ENCODE peak calls at places on chromosomes 5 and 9, in eight cellular contexts. D is AG10803; U is activated CD4-positive, alpha-beta T cell treated with anti-CD3 and anti-CD28 coated beads, Interleukin-2, amount 50 U/mL, for 24 hours; X is hepatic stellate cell; A is NCI-H460; I is D341Med; J is stimulated activated CD8-positive, alpha-beta memory T cell treated with anti-CD3 and anti-CD28 coated beads, Interleukin-15, amount 100 ng/mL, for 1 hour; P is AG20443. N is an unnamed sample.

GRCh38 chr9:124217839-124218437 is 39.8 kb upstream of the NEK6 start:
- DNase-seq in D (no peak), U (no peak), X (no peak), A (no peak), I (no peak), J (no peak), P (peak), N (no peak)

GRCh38 chr9:4964540-4964939 is 20.5 kb upstream of the JAK2 start:
- DNase-seq in D (no peak), U (no peak), X (peak), A (no peak), I (no peak), J (no peak), P (peak), N (no peak)

GRCh38 chr5:55481293-55481900 is 53.4 kb downstream of the PLPP1 start:
- DNase-seq in D (peak), U (no peak), X (peak), A (no peak), I (peak), J (no peak), P (peak), N (no peak)

GRCh38 chr9:121362813-121363585 is 7.1 kb downstream of the STOM start:
- DNase-seq in D (peak), U (no peak), X (no peak), A (no peak), I (no peak), J (no peak), P (peak), N (no peak)

GRCh38 chr5:78624011-78624541 is 24.5 kb downstream of the LHFPL2 start:
- DNase-seq in D (no peak), U (no peak), X (no peak), A (no peak), I (no peak), J (no peak), P (no peak), N (no peak)

GRCh38 chr5:10555134-10555733 is 8.6 kb upstream of the ANKRD33B start:
- DNase-seq in D (peak), U (no peak), X (peak), A (no peak), I (no peak), J (no peak), P (peak), N (no peak)

GRCh38 chr9:83986765-83987401 is 6.3 kb downstream of the RMI1 start:
- DNase-seq in D (no peak), U (no peak), X (no peak), A (no peak), I (no peak), J (no peak), P (no peak), N (no peak)

GRCh38 chr5:177040814-177041410 is 18.4 kb downstream of the ZNF346 start:
- DNase-seq in D (peak), U (no peak), X (no peak), A (no peak), I (peak), J (no peak), P (peak), N (no peak)

GRCh38 chr5:109921735-109922395 is 232.1 kb downstream of the MAN2A1 start:
- DNase-seq in D (no peak), U (peak), X (no peak), A (no peak), I (peak), J (peak), P (no peak), N (no peak)

N was measured in T47D.